ENCODE peak calls at places on chromosomes 1 and 21, in four cellular contexts. T, Y, K and O are unnamed samples. For H3K27me3, the result is how much of the 10 kb centered on the place peaks cover.

GRCh38 chr1:232579461-232579860 is 50.5 kb downstream of the SIPA1L2 start:
- DNase-seq in T (no peak), Y (no peak), K (no peak), O (no peak)

GRCh38 chr1:241215203-241215602 is 141.8 kb downstream of the RGS7 start:
- DNase-seq in T (no peak), Y (no peak), K (peak), O (no peak)

GRCh38 chr1:15155760-15156743 is 2.5 kb downstream of the TMEM51 start:
- DNase-seq in T (peak), Y (no peak), K (no peak), O (no peak)

GRCh38 chr21:29390778-29391177 is 92.1 kb downstream of the BACH1 start:
- DNase-seq in T (no peak), Y (no peak), K (no peak), O (no peak)

GRCh38 chr1:39933956-39934941 is 20.7 kb upstream of the MFSD2A start:
- DNase-seq in T (peak), Y (peak), K (no peak), O (peak)

GRCh38 chr1:186793582-186793927 is 35.2 kb upstream of the PLA2G4A start:
- DNase-seq in T (no peak), Y (peak), K (no peak), O (no peak)

GRCh38 chr1:201606581-201606980 is 67.7 kb downstream of the NAV1 start:
- DNase-seq in T (no peak), Y (no peak), K (no peak), O (no peak)

GRCh38 chr21:31607791-31608190 is 51.7 kb upstream of the SOD1 start:
- DNase-seq in T (no peak), Y (no peak), K (no peak), O (no peak)

GRCh38 chr1:239810071-239810481 is 281.6 kb upstream of the FMN2 start:
- DNase-seq in T (no peak), Y (no peak), K (no peak), O (no peak)

GRCh38 chr1:100360790-100361232 is 8.5 kb downstream of the CDC14A start:
- DNase-seq in T (no peak), Y (no peak), K (peak), O (no peak)

GRCh38 chr1:59552001-59552400 is 255.1 kb downstream of the FGGY start:
- DNase-seq in T (no peak), Y (no peak), K (no peak), O (peak)

GRCh38 chr1:109538827-109539555 is 681 bp upstream of the GPR61 start:
- DNase-seq in T (no peak), Y (no peak), K (no peak), O (no peak)

GRCh38 chr1:247228133-247228532 is 27.7 kb upstream of the VN1R5 start:
- DNase-seq in T (no peak), Y (no peak), K (no peak), O (no peak)

GRCh38 chr1:201970334-201971159 is 11.9 kb upstream of the RNPEP start:
- DNase-seq in T (no peak), Y (no peak), K (peak), O (no peak)

GRCh38 chr1:51636765-51637522 is 20.1 kb downstream of the OSBPL9 start:
- DNase-seq in T (no peak), Y (peak), K (peak), O (no peak)

GRCh38 chr1:166952002-166952746 is 23.2 kb downstream of the ILDR2 start:
- DNase-seq in T (no peak), Y (peak), K (no peak), O (no peak)

GRCh38 chr1:24935615-24936484 is 5.8 kb upstream of the RUNX3 start:
- DNase-seq in T (no peak), Y (no peak), K (no peak), O (no peak)

DNA sequence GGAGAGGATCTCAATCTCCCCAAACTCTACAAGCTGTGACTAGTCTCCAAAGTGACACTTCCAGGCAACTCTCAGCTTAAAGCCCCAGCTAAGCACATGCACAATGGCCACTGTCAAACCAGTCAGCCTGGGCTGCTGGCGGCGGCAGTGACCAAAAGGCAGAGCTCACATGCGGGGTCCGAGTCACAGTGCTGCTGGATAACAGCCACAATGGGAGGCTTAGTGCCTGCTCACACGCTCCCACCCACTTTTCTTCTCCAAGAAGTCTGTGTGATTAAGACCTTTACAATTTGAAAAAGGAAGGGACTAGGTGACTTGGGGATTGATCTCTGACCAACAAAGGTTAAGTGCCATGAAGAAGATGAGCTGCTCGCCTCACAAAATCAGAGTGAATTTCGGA is 16.8 kb downstream of the RIPK4 start:
- DNase-seq in T (no peak), Y (peak), K (no peak), O (no peak)
- H3K27me3 ChIP-seq in T (under half), Y (under half), K (under half), O (under half)

GRCh38 chr1:234908571-234908970 is 220.1 kb downstream of the TOMM20 start:
- DNase-seq in T (no peak), Y (no peak), K (no peak), O (no peak)

GRCh38 chr1:234909307-234909706 is 219.3 kb downstream of the TOMM20 start:
- DNase-seq in T (no peak), Y (no peak), K (no peak), O (no peak)

GRCh38 chr1:234909851-234910250 is 218.8 kb downstream of the TOMM20 start:
- DNase-seq in T (no peak), Y (no peak), K (no peak), O (no peak)

GRCh38 chr1:234906654-234907053 is 222.0 kb downstream of the TOMM20 start:
- DNase-seq in T (no peak), Y (no peak), K (no peak), O (no peak)

DNA sequence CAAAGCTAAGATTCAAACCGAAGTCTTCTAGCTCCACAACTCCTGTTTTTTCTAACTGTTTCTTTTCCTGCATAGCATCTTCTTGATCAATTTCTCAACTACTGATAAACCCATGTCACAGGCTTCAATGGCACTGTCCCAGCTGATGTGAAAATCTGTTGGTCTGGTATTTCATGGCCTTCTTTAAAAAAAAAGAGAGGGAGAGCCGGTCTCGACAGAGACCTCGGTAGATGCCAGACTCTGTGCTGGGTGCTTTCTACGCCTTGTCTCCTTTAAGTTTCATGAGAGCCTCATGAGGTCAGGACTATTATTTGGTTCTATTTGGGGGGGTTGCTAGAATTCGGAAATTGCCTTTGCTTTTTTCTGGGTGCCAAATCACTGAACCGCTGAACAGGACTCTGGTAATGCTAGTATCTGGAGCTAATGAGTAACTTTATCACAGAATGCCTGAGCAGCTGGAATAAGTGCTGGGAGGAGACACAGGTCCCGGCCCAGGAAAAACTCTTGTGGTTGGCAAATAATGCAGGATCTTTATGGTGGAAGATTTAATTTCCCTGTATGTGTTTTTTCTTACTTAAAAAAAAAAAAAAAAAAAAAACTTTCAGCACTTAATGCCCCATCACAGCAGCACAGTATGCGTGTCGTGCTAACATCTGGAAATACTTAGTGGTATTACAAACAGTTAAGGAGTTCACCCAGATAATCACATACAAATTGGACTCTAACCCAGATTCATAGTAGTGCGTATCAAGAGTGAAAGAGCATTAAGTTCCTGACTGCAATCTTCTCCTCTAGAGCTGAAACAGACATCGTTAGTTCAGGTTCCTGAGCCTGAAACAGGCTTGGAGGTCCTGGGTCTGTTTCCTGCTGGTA is 220.8 kb downstream of the TOMM20 start:
- DNase-seq in T (no peak), Y (no peak), K (no peak), O (no peak)
- H3K27ac ChIP-seq in T (peak), Y (no peak), K (no peak), O (peak)

DNA sequence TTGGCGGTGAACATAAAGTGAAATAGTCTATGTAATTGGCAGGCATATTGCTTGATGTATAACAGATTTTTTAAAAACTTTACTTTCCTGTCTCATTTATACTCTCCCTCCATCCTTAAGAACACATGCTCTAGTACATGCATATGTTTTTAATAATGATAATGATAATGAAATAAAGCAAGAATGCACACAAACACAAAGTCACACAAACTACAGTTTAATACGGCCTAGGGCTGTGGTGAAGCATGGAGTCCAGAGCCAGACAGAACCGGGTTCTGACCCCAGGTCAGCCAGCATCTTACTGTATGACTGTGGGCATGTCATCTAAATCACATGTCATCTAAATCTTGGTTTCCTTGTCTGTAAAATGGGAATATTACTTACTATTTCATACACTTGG is 324.9 kb upstream of the NFIA start:
- DNase-seq in T (no peak), Y (no peak), K (no peak), O (no peak)
- H3K27me3 ChIP-seq in T (under half), Y (under half), K (under half), O (under half)

DNA sequence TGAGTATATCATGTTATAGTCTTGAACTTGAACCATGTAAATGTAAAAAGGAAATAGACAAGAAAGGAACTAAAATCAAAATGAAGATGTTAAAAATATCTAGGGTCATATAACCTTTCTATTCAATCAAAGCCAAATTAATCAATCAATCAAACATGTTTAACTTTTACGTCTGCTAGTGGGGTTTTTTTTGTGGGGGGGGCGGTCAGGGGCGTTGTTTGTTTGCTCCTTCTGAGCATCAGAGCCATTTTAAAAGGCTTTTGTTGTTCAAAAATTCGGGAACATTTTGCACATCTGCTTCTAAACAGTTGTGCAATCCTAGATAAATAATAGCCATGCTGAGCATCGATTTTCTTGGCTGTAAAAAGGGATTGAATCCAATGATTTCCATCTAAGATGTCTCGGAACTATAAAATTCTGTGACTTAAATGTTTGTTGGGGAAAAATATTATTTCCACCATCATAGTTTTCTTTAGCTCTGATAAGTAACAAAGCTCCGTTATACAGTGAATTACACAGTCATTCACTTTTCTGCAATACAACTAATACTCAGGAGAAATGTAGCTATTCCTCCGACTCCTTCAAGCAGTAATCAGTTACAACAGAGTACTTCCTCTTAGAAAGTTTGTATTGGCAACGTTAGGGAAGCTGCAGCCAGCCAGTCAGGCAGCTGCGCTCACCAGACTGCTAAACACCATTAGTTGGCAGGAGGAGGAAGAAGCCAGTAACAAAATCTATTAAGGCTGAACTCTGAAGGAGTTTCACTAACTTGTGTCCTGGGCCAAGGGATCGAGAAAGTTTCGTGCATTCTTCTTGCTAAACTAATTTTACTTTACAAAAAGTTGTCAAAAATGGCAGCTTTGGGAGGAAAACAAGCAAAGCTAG is 2.1 kb downstream of the SPATA6 start:
- DNase-seq in T (peak), Y (peak), K (peak), O (peak)
- H3K27ac ChIP-seq in T (peak), Y (no peak), K (peak), O (peak)